ENCODE peak calls at places on chromosome 12, in ten cellular contexts. H is GM13976; Q is iris pigment epithelial cell; F is neural crest cell; Z is activated CD8-positive, alpha-beta memory T cell treated with anti-CD3 and anti-CD28 coated beads for 48 hours; V is activated CD4-positive, alpha-beta T cell treated with anti-CD3 and anti-CD28 coated beads, Interleukin-2, amount 50 U/mL, for 24 hours; U is psoas muscle; J is ELR; O is GM03348; B is Daoy. N is an unnamed sample.
A peak's percentile ranks its signal among the peaks of the same experiment; 100 is the strongest.

GRCh38 chr12:117875652-117876491 is 92.9 kb downstream of the KSR2 start:
- DNase-seq in O (no peak), Q (peak; percentile 37), F (peak; percentile 64), V (no peak), H (peak; percentile 69), Z (no peak), J (peak; percentile 51), U (peak; percentile 26), B (peak; percentile 77), N (no peak)

GRCh38 chr12:103114296-103115055 is 157.0 kb downstream of the ASCL1 start:
- DNase-seq in O (no peak), Q (no peak), F (no peak), B (no peak), J (no peak), V (no peak), Z (no peak), U (no peak), H (peak; percentile 46), N (no peak)

GRCh38 chr12:124734224-124734788 is 129.4 kb downstream of the SCARB1 start:
- DNase-seq in B (no peak), O (no peak), Z (no peak), Q (peak; percentile 54), V (no peak), F (no peak), H (no peak), U (no peak), J (no peak), N (peak; percentile 54)

GRCh38 chr12:53048033-53048779 is 1.7 kb upstream of the TNS2 start:
- DNase-seq in B (peak; percentile 54), O (no peak), H (no peak), U (peak; percentile 83), F (no peak), V (no peak), Q (no peak), Z (no peak), J (peak; percentile 36), N (no peak)

GRCh38 chr12:1741154-1741949 is 50.5 kb downstream of the ADIPOR2 start:
- DNase-seq in H (no peak), Q (peak; percentile 22), V (no peak), O (peak; percentile 13), Z (no peak), B (no peak), J (no peak), F (no peak), U (no peak), N (no peak)

GRCh38 chr12:45426294-45426693 is 210.4 kb downstream of the ANO6 start:
- DNase-seq in V (no peak), J (no peak), Q (no peak), O (no peak), F (no peak), U (no peak), H (no peak), Z (no peak), B (no peak), N (no peak)

GRCh38 chr12:109573914-109574244 is 285 bp downstream of the MVK start:
- DNase-seq in H (no peak), U (no peak), O (no peak), V (no peak), F (no peak), Z (no peak), B (no peak), J (no peak), Q (peak; percentile 12), N (no peak)

GRCh38 chr12:99455350-99456037 is 192.1 kb upstream of the GARIN6 start:
- DNase-seq in Z (no peak), V (no peak), B (peak; percentile 4), H (no peak), J (peak; percentile 95), Q (peak; percentile 60), U (no peak), O (peak; percentile 11), F (no peak), N (no peak)

GRCh38 chr12:2689393-2689792 is 105.4 kb upstream of the FKBP4 start:
- DNase-seq in F (no peak), Q (no peak), B (no peak), U (no peak), O (no peak), J (no peak), V (no peak), H (no peak), Z (no peak), N (peak; percentile 48)

N was measured in lower leg skin.